ENCODE peak calls at places on chromosomes 12 and 14, in seven cellular contexts. V is endothelial cell, P is WTC11, H is fibroblast of lung, K is mammary epithelial cell, S is neural crest cell, A is stomach. D is an unnamed sample.

GRCh38 chr14:98685725-98686124 is 586.3 kb downstream of the BCL11B start:
- DNase-seq in A (no peak), H (no peak), S (no peak), V (no peak), P (no peak), K (no peak), D (no peak)

GRCh38 chr14:85342858-85343607 is 186.9 kb upstream of the FLRT2 start:
- DNase-seq in K (no peak), P (no peak), H (peak; percentile 17), A (no peak), V (no peak), S (no peak), D (no peak)

GRCh38 chr14:85853996-85854526 is 324.1 kb downstream of the FLRT2 start:
- DNase-seq in H (peak; percentile 41), S (no peak), V (no peak), K (no peak), P (no peak), A (no peak), D (no peak)

GRCh38 chr12:848519-849191 is 96.3 kb downstream of the WNK1 start:
- DNase-seq in S (no peak), V (no peak), K (peak; percentile 43), A (no peak), P (no peak), H (no peak), D (no peak)

GRCh38 chr12:124006582-124007170 is 33.7 kb downstream of the ZNF664 start:
- DNase-seq in K (no peak), V (no peak), S (no peak), H (no peak), P (no peak), A (no peak), D (no peak)

GRCh38 chr14:31265701-31266398 is 58.3 kb upstream of the HECTD1 start:
- DNase-seq in S (no peak), K (peak; percentile 83), H (peak; percentile 62), A (peak; percentile 66), V (no peak), P (no peak), D (no peak)

GRCh38 chr14:101761881-101762529 is 496 bp downstream of the PPP2R5C start:
- DNase-seq in H (no peak), S (no peak), V (peak; percentile 36), A (peak; percentile 54), P (no peak), K (no peak), D (no peak)

GRCh38 chr12:90858261-90858660 is 96.7 kb downstream of the CCER1 start:
- DNase-seq in A (peak; percentile 50), V (no peak), S (no peak), P (no peak), K (peak; percentile 43), H (peak; percentile 3), D (no peak)

GRCh38 chr12:112837629-112838191 is 46.2 kb downstream of the RPH3A start:
- DNase-seq in H (peak; percentile 37), S (no peak), A (no peak), K (peak; percentile 84), V (no peak), P (no peak), D (no peak)

GRCh38 chr14:22218729-22219128 is 370.3 kb downstream of the DAD1 start:
- DNase-seq in H (no peak), K (no peak), P (no peak), V (no peak), S (no peak), A (no peak), D (no peak)

GRCh38 chr12:132955094-132955932 is 793 bp downstream of the ZNF605 start:
- DNase-seq in P (no peak), H (peak; percentile 81), S (peak; percentile 20), A (peak; percentile 28), V (peak; percentile 8), K (peak; percentile 59), D (peak; percentile 37)

GRCh38 chr12:15875863-15876262 is 6.3 kb upstream of the STRAP start:
- DNase-seq in H (no peak), P (no peak), K (no peak), V (no peak), A (no peak), S (no peak), D (no peak)

GRCh38 chr12:110316861-110317260 is 35.8 kb downstream of the ATP2A2 start:
- DNase-seq in P (no peak), K (peak; percentile 75), V (no peak), H (peak; percentile 76), S (no peak), A (no peak), D (no peak)

GRCh38 chr12:8037947-8038346 is 5.4 kb downstream of the FOXJ2 start:
- DNase-seq in P (no peak), V (no peak), H (no peak), A (no peak), S (no peak), K (peak; percentile 32), D (peak; percentile 11)

GRCh38 chr14:74080820-74081460 is 3.3 kb downstream of the ALDH6A1 start:
- DNase-seq in A (no peak), V (no peak), K (no peak), P (no peak), S (no peak), H (no peak), D (no peak)

GRCh38 chr14:60332046-60332399 is 83.0 kb downstream of the PPM1A start:
- DNase-seq in P (no peak), V (no peak), A (no peak), K (no peak), H (no peak), S (no peak), D (no peak)

GRCh38 chr12:83817730-83818129 is 1094.9 kb downstream of the SLC6A15 start:
- DNase-seq in P (no peak), K (no peak), H (no peak), V (no peak), A (no peak), S (no peak), D (no peak)

GRCh38 chr14:100348253-100348729 is 25.2 kb downstream of the SLC25A47 start:
- DNase-seq in S (no peak), K (no peak), P (no peak), V (no peak), A (no peak), H (no peak), D (no peak)

GRCh38 chr12:93176166-93176565 is 201.6 kb upstream of the NUDT4 start:
- DNase-seq in H (peak; percentile 51), S (no peak), P (no peak), A (no peak), V (no peak), K (peak; percentile 32), D (no peak)

DNA sequence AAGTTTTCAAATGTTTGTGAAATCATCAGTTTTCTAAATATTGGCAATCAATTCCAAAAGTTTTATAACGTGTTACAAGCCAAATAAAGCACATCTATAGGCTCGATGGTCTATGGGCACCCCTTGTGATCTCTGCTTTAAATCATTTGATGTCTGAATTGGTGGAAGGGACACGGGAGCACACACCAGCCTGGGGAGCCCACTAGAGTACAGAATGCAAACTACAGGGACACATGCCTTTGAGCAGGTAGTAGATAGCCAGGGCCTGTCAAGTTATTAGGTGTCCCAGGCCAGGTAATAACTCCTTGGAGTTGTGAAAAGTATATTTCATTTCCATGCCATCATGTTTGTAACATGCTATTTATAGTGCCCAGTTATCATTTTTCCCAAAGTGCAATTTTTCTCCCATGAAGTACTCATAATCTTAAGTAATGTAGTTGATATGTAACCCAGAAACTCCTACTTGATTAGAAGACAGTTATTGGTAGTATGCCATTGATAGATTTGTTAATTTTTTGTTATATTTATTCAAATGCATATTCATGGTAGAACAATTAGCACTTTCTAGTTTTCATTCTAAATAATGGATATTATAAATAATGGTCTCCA is 97.0 kb upstream of the FGD4 start:
- DNase-seq in K (peak; percentile 8), A (no peak), V (peak; percentile 28), S (no peak), P (peak; percentile 40), H (peak; percentile 32), D (no peak)
- TF ChIP-seq CTCF in K (peak; percentile 78), A (no peak), V (peak; percentile 30), S (peak; percentile 59), P (no peak), H (peak; percentile 50), D (no peak)

DNA sequence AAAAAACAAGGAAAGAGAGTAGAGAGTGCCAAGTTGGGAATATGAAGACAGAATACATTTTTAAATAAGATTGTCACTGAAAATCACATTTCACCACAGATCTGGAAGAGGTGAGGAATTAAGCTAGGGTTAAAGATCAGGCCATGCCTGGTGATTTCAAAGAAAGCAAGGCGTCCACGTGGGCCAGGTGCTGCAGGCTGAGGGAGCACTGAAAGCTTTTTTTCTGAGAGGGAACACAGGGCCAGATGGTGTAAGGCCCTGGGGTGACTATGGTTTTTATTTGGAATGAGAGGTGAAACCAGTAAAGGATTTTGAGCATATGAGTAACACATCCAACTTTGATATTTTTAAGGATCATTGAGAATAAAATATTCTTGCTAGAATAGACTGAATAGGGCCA is 20.9 kb downstream of the SYT1 start:
- DNase-seq in P (peak; percentile 17), A (no peak), H (no peak), K (no peak), V (no peak), S (no peak), D (no peak)
- TF ChIP-seq CTCF in P (no peak), A (no peak), H (no peak), K (no peak), V (no peak), S (no peak), D (no peak)

GRCh38 chr12:114302606-114303005 is 103.3 kb downstream of the TBX5 start:
- DNase-seq in A (no peak), S (no peak), K (no peak), H (no peak), P (no peak), V (no peak), D (no peak)

GRCh38 chr12:114306646-114307045 is 99.3 kb downstream of the TBX5 start:
- DNase-seq in K (no peak), S (no peak), H (peak; percentile 40), V (no peak), P (no peak), A (no peak), D (no peak)

GRCh38 chr12:114305446-114305845 is 100.5 kb downstream of the TBX5 start:
- DNase-seq in P (no peak), V (no peak), A (no peak), H (no peak), K (no peak), S (no peak), D (no peak)

GRCh38 chr12:114302117-114302516 is 103.8 kb downstream of the TBX5 start:
- DNase-seq in K (no peak), V (no peak), A (no peak), S (no peak), H (no peak), P (no peak), D (peak; percentile 20)
- TF ChIP-seq CTCF in K (no peak), V (no peak), A (no peak), S (no peak), H (no peak), P (no peak), D (no peak)

DNA sequence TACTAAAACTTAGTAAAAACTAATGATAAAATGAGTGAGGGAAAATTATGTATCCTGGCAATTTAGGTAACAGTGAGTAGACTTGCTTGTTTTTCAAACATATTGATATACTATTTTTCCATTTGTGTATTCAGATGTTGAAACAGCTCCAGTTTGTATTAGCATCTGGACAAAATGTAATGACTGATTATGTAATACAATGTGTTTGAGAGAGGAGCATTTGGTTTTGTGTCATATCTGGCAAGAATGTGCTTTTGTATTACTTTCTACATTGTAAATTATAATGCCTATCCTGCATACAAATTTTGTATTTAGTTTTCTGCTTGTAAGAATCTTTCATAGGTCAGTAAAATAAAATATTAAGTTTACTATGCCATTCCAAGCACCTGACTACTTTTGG is 5.7 kb downstream of the CNOT2 start:
- DNase-seq in V (no peak), P (no peak), A (no peak), H (no peak), K (no peak), S (no peak), D (no peak)
- TF ChIP-seq CTCF in V (no peak), P (no peak), A (no peak), H (no peak), K (no peak), S (no peak), D (no peak)